ENCODE peak calls at places on chromosome 4, in five cellular contexts. C is upper lobe of left lung, B is stomach, W is transverse colon, Y is breast epithelium. M is an unnamed sample.

GRCh38 chr4:35559559-35560365 is 684.6 kb downstream of the ARAP2 start:
- DNase-seq in B (no peak), W (no peak), Y (no peak), C (peak; percentile 56), M (no peak)

GRCh38 chr4:153785830-153786721 is 2.8 kb downstream of the SFRP2 start:
- DNase-seq in Y (no peak), B (no peak), C (no peak), W (no peak), M (no peak)

GRCh38 chr4:139606600-139607301 is 50.7 kb upstream of the SETD7 start:
- DNase-seq in Y (no peak), B (no peak), W (no peak), C (no peak), M (no peak)

GRCh38 chr4:44928062-44928380 is 201.7 kb upstream of the GNPDA2 start:
- DNase-seq in B (no peak), Y (no peak), C (no peak), W (no peak), M (no peak)

GRCh38 chr4:135050086-135050717 is 848.6 kb upstream of the PABPC4L start:
- DNase-seq in W (no peak), Y (no peak), C (no peak), B (no peak), M (no peak)

GRCh38 chr4:23875317-23875716 is 14.5 kb downstream of the PPARGC1A start:
- DNase-seq in Y (no peak), B (no peak), C (no peak), W (no peak), M (no peak)

GRCh38 chr4:183197140-183197539 is 98.1 kb downstream of the WWC2 start:
- DNase-seq in C (no peak), W (no peak), B (no peak), Y (no peak), M (no peak)

GRCh38 chr4:110586137-110586850 is 36.6 kb downstream of the PITX2 start:
- DNase-seq in Y (no peak), C (no peak), W (no peak), B (no peak), M (no peak)

GRCh38 chr4:36004231-36004851 is 240.0 kb downstream of the ARAP2 start:
- DNase-seq in B (no peak), Y (no peak), C (no peak), W (no peak), M (no peak)

GRCh38 chr4:84846985-84847384 is 119.5 kb downstream of the WDFY3 start:
- DNase-seq in C (no peak), W (no peak), B (no peak), Y (no peak), M (no peak)

GRCh38 chr4:89382439-89382838 is 74.8 kb upstream of the GPRIN3 start:
- DNase-seq in Y (no peak), B (no peak), C (no peak), W (no peak), M (no peak)

GRCh38 chr4:41432889-41433288 is 105.1 kb upstream of the LIMCH1 start:
- DNase-seq in Y (no peak), B (no peak), W (no peak), C (no peak), M (no peak)

GRCh38 chr4:41753942-41754341 is 5.4 kb upstream of the PHOX2B start:
- DNase-seq in C (no peak), Y (no peak), B (no peak), W (no peak), M (no peak)

GRCh38 chr4:53605783-53606182 is 14.5 kb upstream of the LNX1 start:
- DNase-seq in W (no peak), B (no peak), C (no peak), Y (no peak), M (no peak)

GRCh38 chr4:21769404-21770147 is 179.0 kb downstream of the KCNIP4 start:
- DNase-seq in C (no peak), W (no peak), Y (no peak), B (no peak), M (no peak)

GRCh38 chr4:149218672-149219071 is 597.0 kb downstream of the IQCM start:
- DNase-seq in W (no peak), C (peak; percentile 22), Y (no peak), B (no peak), M (no peak)

GRCh38 chr4:16007471-16008095 is 44.6 kb upstream of the FGFBP2 start:
- DNase-seq in B (no peak), W (no peak), C (no peak), Y (no peak), M (no peak)

GRCh38 chr4:78722320-78722719 is 53.8 kb upstream of the BMP2K start:
- DNase-seq in W (no peak), Y (no peak), B (no peak), C (no peak), M (no peak)

GRCh38 chr4:36128689-36129088 is 115.6 kb downstream of the ARAP2 start:
- DNase-seq in C (no peak), W (no peak), B (no peak), Y (no peak), M (no peak)

GRCh38 chr4:42627887-42628646 is 28.8 kb downstream of the ATP8A1 start:
- DNase-seq in Y (no peak), B (peak; percentile 81), W (peak; percentile 53), C (no peak), M (no peak)

GRCh38 chr4:94911141-94911540 is 153.4 kb downstream of the BMPR1B start:
- DNase-seq in B (no peak), C (no peak), Y (no peak), W (no peak), M (no peak)

GRCh38 chr4:66564901-66565648 is 894.8 kb upstream of the EPHA5 start:
- DNase-seq in C (no peak), Y (no peak), W (no peak), B (no peak), M (no peak)

GRCh38 chr4:119299221-119300071 is 22.5 kb downstream of the FABP2 start:
- DNase-seq in B (no peak), Y (no peak), W (no peak), C (no peak), M (no peak)

GRCh38 chr4:114318309-114318708 is 280.3 kb upstream of the UGT8 start:
- DNase-seq in W (no peak), C (no peak), B (no peak), Y (no peak), M (no peak)
- TF ChIP-seq POLR2AphosphoS5 in W (no peak), C (no peak), B (no peak), Y (no peak), M (peak; percentile 19)

GRCh38 chr4:4974727-4975126 is 44.5 kb downstream of the CYTL1 start:
- DNase-seq in B (no peak), Y (no peak), C (no peak), W (no peak), M (no peak)
- H3K4me3 ChIP-seq in B (no peak overlapping the region), Y (no peak overlapping the region), C (no peak overlapping the region), W (no peak overlapping the region), M (no peak overlapping the region)

DNA sequence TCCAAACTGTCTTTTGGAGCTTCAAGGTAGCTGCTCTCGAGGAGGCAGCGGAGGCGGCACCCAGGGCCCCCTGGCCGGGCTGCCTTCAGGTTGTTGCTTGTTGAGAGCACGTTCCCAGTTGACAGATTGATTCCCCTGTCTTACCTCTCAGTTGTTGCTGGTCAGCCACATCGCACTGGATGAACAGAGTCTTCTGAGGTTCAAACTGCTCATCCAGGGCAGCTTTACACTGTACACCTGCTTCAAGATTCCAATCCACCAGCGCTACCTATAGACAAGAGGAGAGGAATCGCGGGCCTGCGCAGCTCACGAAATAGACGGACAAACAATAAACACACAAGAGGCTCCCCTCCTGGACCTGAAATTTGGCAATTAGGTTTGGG is 497 bp downstream of the HPGD start:
- DNase-seq in W (peak; percentile 52), C (peak; percentile 85), Y (no peak), B (peak; percentile 54), M (peak; percentile 40)
- H3K27ac ChIP-seq in W (peak overlapping the region; percentile 84), C (peak overlapping the region; percentile 89), Y (no peak overlapping the region), B (peak overlapping the region; percentile 86), M (peak overlapping the region; percentile 28)

GRCh38 chr4:48268956-48269860 is at the start of gene TEC:
- DNase-seq in B (peak; percentile 56), C (no peak), Y (peak; percentile 35), W (peak; percentile 45), M (peak; percentile 7)
- TF ChIP-seq POLR2AphosphoS5 in B (no peak), C (peak; percentile 10), Y (peak; percentile 38), W (peak; percentile 72), M (no peak)

GRCh38 chr4:2059726-2060577 is 825 bp downstream of the NAT8L start:
- DNase-seq in B (no peak), W (no peak), Y (no peak), C (peak; percentile 83), M (no peak)
- H3K4me3 ChIP-seq in B (peak overlapping the region; percentile 22), W (no peak overlapping the region), Y (peak overlapping the region; percentile 70), C (no peak overlapping the region), M (no peak overlapping the region)

GRCh38 chr4:128241019-128241418 is 46.6 kb downstream of the PGRMC2 start:
- DNase-seq in W (no peak), Y (no peak), C (no peak), B (no peak), M (no peak)

GRCh38 chr4:128242601-128243000 is 45.0 kb downstream of the PGRMC2 start:
- DNase-seq in Y (no peak), C (no peak), W (no peak), B (no peak), M (no peak)

GRCh38 chr4:128244379-128244778 is 43.2 kb downstream of the PGRMC2 start:
- DNase-seq in Y (no peak), C (no peak), W (no peak), B (no peak), M (no peak)

GRCh38 chr4:128241981-128242380 is 45.6 kb downstream of the PGRMC2 start:
- DNase-seq in Y (no peak), C (no peak), W (no peak), B (no peak), M (no peak)

DNA sequence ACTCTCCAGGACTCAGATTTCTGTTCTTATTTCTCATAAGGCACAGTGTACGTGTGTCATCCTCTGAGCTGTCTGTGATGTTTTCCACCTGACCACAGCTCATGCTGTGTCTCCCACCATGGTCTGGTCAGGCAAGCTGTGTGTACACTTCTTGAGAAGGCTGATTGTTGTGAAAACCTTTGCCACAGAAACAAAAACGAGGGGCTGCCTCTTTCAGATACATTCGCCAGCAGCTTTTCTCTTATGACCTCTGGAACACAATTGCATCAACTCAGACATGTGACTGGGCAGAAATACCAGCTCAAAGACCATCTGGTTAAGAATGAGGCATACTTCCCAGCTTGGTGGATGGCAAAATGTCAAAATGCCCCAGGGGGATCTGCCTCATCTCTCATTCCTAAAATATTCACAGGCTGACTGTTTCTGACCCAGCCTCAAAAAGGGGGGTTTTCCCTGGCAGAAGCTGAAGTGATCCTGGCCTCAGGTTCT is 46.1 kb downstream of the PGRMC2 start:
- DNase-seq in C (no peak), B (no peak), W (no peak), Y (peak; percentile 62), M (no peak)
- H3K27ac ChIP-seq in C (no peak overlapping the region), B (no peak overlapping the region), W (no peak overlapping the region), Y (peak overlapping the region; percentile 51), M (no peak overlapping the region)

DNA sequence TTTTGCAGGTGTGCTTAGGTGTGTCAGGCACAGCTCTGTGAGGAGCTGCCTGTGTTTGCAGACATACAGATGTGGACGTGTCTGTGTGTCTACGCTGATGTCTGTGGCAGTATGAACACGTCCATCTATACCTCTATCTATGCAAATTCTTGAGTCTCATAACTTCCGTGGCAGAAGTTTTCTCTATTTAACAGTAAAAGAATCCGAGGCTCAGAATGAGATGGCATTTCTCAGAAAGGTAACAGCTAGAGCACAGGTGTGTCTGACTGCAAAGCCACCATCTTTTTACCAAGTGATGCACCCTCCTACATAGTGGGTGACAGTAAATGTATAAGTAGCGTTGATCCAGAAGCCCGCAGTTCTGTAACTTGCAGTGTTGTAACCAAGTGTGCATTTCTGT is 39.9 kb upstream of the CYP4V2 start:
- DNase-seq in Y (no peak), B (no peak), W (no peak), C (no peak), M (no peak)
- TF ChIP-seq POLR2AphosphoS5 in Y (no peak), B (no peak), W (no peak), C (no peak), M (no peak)